ENCODE peak calls at places on chromosome 21, in six cellular contexts. U is upper lobe of right lung, L is epithelial cell of proximal tubule, W is AG04450, X is fibroblast of pulmonary artery, S is pancreas. I is an unnamed sample.

GRCh38 chr21:35226302-35226701 is 177.2 kb upstream of the RUNX1 start:
- DNase-seq in W (no peak), X (no peak), L (no peak), S (no peak), U (no peak), I (peak)

GRCh38 chr21:23887709-23888303 is 1719.5 kb downstream of the MRPL39 start:
- DNase-seq in U (no peak), S (no peak), L (no peak), X (no peak), W (no peak), I (no peak)

GRCh38 chr21:37071561-37072238 is 1.2 kb downstream of the PIGP start:
- DNase-seq in L (peak), X (peak), U (peak), S (peak), W (no peak), I (peak)

GRCh38 chr21:17925900-17926299 is 106.7 kb upstream of the C21orf91 start:
- DNase-seq in X (peak), S (no peak), U (no peak), W (no peak), L (no peak), I (peak)

GRCh38 chr21:44892536-44893277 is 19.2 kb upstream of the PTTG1IP start:
- DNase-seq in X (peak), U (peak), W (no peak), S (peak), L (no peak), I (peak)

GRCh38 chr21:45010860-45011259 is 63.5 kb upstream of the ADARB1 start:
- DNase-seq in L (no peak), U (no peak), W (no peak), S (no peak), X (no peak), I (no peak)

GRCh38 chr21:25031750-25032149 is 575.5 kb downstream of the MRPL39 start:
- DNase-seq in X (no peak), S (no peak), L (no peak), U (no peak), W (no peak), I (no peak)

GRCh38 chr21:45155910-45156309 is 81.5 kb downstream of the ADARB1 start:
- DNase-seq in X (no peak), W (no peak), U (no peak), S (no peak), L (no peak), I (no peak)

GRCh38 chr21:27269646-27270045 is 302.8 kb upstream of the ADAMTS5 start:
- DNase-seq in U (no peak), X (peak), S (no peak), L (peak), W (peak), I (peak)

GRCh38 chr21:27246741-27247140 is 279.9 kb upstream of the ADAMTS5 start:
- DNase-seq in W (peak), U (no peak), S (no peak), X (peak), L (no peak), I (peak)

GRCh38 chr21:14072761-14073535 is 137.8 kb downstream of the LIPI start:
- DNase-seq in S (no peak), W (no peak), U (no peak), L (no peak), X (no peak), I (no peak)

GRCh38 chr21:25489673-25490072 is 117.6 kb downstream of the MRPL39 start:
- DNase-seq in W (no peak), S (no peak), U (no peak), L (no peak), X (no peak), I (no peak)

GRCh38 chr21:34935868-34936267 is 113.2 kb downstream of the RUNX1 start:
- DNase-seq in U (no peak), W (no peak), S (no peak), X (no peak), L (no peak), I (peak)

GRCh38 chr21:46459024-46459355 is 299 bp downstream of the DIP2A start:
- DNase-seq in X (no peak), U (no peak), W (no peak), S (no peak), L (no peak), I (no peak)
- H3K4me3 ChIP-seq in X (peak), U (peak), W (peak), S (peak), L (peak), I (peak)

DNA sequence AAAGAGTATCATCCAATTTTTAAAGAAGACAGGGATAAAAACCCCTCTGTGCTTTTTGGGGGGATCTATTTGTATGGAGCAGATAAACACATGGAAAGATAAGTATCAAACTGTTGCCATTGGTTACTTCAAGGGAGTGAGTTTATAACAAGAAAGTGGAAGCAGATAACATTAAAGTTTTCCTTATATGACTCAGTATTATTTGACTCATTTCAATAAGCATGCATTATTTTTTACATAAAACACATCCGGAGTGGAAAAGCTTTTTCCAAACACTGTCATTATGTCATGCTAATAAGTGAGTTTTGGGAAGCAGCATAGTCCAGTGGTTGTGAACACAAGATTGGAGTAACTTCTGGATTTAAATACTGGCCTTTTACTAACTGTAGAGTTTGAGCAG is 452.2 kb downstream of the LTN1 start:
- DNase-seq in S (no peak), X (peak), L (no peak), U (no peak), W (peak), I (peak)
- H3K4me3 ChIP-seq in S (no peak), X (no peak), L (no peak), U (no peak), W (no peak), I (no peak)

DNA sequence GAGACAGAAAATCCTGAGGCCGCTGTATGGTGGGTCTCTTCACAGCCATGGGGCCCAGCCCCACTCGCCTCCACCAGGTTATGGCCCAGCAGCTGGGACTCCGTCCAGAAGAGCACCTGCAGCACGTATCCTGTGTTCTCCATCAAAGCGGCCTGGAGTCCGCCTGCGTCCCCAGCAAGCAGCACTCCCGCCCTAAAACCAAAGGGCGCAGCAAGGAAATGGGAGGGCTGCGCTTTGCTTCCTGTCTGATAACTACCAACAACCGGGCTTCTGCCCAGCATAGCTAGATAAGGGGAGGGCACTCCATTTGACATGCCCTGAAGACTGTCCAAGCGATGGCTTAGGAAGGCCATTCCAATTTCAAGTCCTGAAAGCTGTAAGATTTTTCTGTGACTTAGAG is 119.9 kb downstream of the KCNJ15 start:
- DNase-seq in X (no peak), U (no peak), W (no peak), S (no peak), L (no peak), I (no peak)
- H3K4me3 ChIP-seq in X (no peak), U (peak), W (no peak), S (no peak), L (no peak), I (no peak)

GRCh38 chr21:40841524-40842196 is 5.3 kb downstream of the DSCAM start:
- DNase-seq in S (peak), W (no peak), L (no peak), X (no peak), U (peak), I (no peak)

GRCh38 chr21:40840441-40840840 is 6.5 kb downstream of the DSCAM start:
- DNase-seq in W (no peak), S (no peak), U (no peak), X (no peak), L (no peak), I (no peak)

GRCh38 chr21:40844935-40845334 is 2.0 kb downstream of the DSCAM start:
- DNase-seq in U (no peak), L (no peak), W (no peak), S (no peak), X (no peak), I (no peak)

GRCh38 chr21:40839551-40839950 is 7.4 kb downstream of the DSCAM start:
- DNase-seq in X (no peak), L (no peak), U (no peak), W (no peak), S (no peak), I (no peak)

GRCh38 chr21:40842197-40842552 is 4.8 kb downstream of the DSCAM start:
- DNase-seq in U (no peak), X (no peak), L (no peak), W (no peak), S (no peak), I (no peak)
- H3K4me3 ChIP-seq in U (no peak), X (no peak), L (no peak), W (no peak), S (no peak), I (no peak)

GRCh38 chr21:42651515-42652401 is 1.7 kb upstream of the PDE9A start:
- DNase-seq in S (no peak), U (peak), X (no peak), W (no peak), L (no peak), I (no peak)

GRCh38 chr21:42653492-42654061 is at the start of gene PDE9A:
- DNase-seq in W (no peak), S (peak), X (no peak), L (no peak), U (peak), I (no peak)

GRCh38 chr21:42650441-42651421 is 2.7 kb upstream of the PDE9A start:
- DNase-seq in S (no peak), X (no peak), W (no peak), U (no peak), L (no peak), I (no peak)

GRCh38 chr21:42654179-42654912 is 925 bp downstream of the PDE9A start:
- DNase-seq in W (no peak), S (no peak), U (peak), X (no peak), L (no peak), I (no peak)

DNA sequence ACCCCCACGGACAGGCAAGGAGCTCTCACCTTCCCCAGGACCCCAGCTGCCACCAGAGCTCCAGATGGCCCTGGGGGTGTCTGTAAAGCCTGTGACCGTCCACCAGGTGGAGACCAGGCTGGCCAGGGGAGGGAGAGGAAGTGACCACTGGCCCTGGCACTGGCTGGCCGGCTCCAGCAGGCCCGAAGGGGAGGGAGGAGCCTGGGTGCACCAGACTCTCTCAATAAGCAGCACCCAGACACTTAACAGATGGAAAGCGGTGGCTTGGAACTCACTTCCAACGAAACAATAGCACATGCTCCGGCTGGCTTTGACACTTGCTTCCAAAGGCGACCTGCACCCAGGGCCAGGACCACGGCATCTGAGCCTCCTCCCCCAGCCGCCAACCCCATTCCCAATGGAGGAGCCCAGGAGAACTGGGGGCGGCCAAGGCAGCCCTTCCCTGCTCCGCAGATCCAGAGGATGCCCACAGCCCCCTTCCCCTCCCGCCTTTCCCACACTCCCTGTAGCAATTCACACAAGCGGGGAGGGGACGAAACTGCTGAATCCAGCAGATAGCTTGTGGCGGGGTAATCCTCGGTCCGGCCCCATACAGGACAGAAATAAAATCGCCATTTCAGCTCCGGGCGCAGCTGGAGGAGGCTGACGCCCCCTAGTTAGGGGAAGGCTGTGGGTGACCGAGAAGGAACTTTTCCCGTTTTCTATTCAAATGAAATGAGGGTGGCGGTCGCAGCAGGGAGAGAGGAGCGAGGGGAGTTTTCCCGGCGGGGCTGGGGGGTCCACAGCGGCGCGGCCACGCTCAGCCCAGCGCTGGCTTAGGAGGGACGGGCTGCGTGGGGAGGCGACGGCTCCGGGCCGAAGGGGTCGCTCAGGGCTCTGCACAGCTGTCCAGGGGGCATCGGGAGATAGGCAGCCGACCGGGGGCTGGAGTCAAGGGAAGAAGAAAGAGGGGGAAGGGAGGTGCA is 612 bp upstream of the PDE9A start:
- DNase-seq in W (no peak), X (peak), L (peak), U (peak), S (peak), I (peak)
- H3K4me3 ChIP-seq in W (no peak), X (no peak), L (peak), U (peak), S (no peak), I (peak)

DNA sequence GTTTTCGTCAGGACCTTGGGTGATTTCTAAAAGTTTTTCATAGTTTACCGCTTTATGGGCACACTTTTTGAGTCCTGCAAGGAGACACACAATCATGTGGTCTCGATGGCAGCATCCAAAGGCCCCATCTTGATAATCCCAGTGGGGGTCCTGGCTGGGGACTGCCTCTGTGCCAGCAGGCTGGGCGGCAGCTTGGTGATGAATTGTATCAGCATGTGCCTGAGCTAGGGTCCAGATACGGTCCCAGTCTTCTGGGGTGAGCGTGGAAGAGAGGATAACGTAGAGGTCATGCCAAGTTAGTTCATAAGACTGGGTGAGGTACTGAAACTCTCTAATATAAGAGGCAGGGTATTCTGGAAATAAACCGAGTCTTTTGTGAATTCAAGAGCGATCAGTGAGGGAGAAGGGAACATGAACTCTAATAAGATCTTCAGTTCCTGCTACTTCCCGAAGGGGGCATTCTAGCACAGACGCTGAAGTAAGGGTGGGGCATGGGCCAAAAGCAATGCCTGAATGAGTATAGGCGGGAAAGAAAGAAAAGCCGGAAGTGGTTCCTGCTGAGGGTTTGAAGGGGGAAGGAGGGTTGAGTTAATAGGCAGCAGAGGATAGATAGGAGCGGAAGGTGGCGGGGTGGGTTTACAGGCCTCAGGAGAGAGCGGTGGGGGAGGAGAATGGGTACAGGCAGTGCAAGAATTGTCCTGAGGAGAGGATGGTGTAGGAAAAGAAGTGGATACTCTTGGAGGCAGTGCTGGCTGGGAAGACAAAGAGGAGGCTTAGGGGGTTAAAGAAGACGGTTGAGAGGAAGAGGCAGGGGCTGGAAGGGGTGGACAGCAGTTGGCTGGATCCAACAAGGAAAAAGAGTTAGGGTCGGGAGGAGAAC is 1.6 kb downstream of the ERVH48-1 start:
- DNase-seq in S (peak), W (peak), U (peak), L (peak), X (peak), I (peak)
- H3K4me3 ChIP-seq in S (no peak), W (no peak), U (no peak), L (no peak), X (no peak), I (no peak)

I was measured in fibroblast of mammary gland.